ENCODE peak calls at places on chromosomes 1 and 21, in four cellular contexts. N is lower lobe of right lung, K is HFF-Myc, X is foreskin fibroblast. S is an unnamed sample.

GRCh38 chr1:22739648-22740385 is 29.2 kb downstream of the EPHB2 start:
- DNase-seq in N (no peak), X (peak; percentile 86), K (peak; percentile 70), S (peak; percentile 95)

GRCh38 chr21:15097580-15097979 is 32.8 kb upstream of the NRIP1 start:
- DNase-seq in N (no peak), X (no peak), K (no peak), S (no peak)

GRCh38 chr1:51072040-51072439 is 30.0 kb upstream of the C1orf185 start:
- DNase-seq in K (no peak), X (no peak), N (no peak), S (no peak)

GRCh38 chr1:2072109-2072806 is 22.0 kb downstream of the PRKCZ start:
- DNase-seq in X (no peak), N (no peak), K (no peak), S (no peak)

GRCh38 chr1:232678185-232678886 is 48.4 kb upstream of the SIPA1L2 start:
- DNase-seq in N (no peak), X (no peak), K (peak; percentile 67), S (no peak)

GRCh38 chr1:212485895-212486590 is 53.3 kb downstream of the NENF start:
- DNase-seq in X (peak; percentile 62), K (peak; percentile 65), N (peak; percentile 89), S (peak; percentile 95)

GRCh38 chr1:207084701-207085180 is 3.9 kb upstream of the C4BPB start:
- DNase-seq in K (peak; percentile 29), N (no peak), X (peak; percentile 20), S (peak; percentile 65)

GRCh38 chr1:167447521-167448136 is 70.7 kb downstream of the CD247 start:
- DNase-seq in X (no peak), K (no peak), N (peak; percentile 66), S (no peak)

GRCh38 chr1:63710306-63710705 is 63.5 kb upstream of the ROR1 start:
- DNase-seq in N (no peak), X (no peak), K (no peak), S (no peak)

GRCh38 chr1:10796029-10796944 is at the start of gene CASZ1:
- DNase-seq in X (peak; percentile 87), N (peak; percentile 86), K (peak; percentile 51), S (peak; percentile 89)

GRCh38 chr1:51575406-51576084 is 41.3 kb upstream of the OSBPL9 start:
- DNase-seq in X (no peak), K (no peak), N (no peak), S (peak; percentile 57)

GRCh38 chr1:24929091-24929875 is 793 bp downstream of the RUNX3 start:
- DNase-seq in X (no peak), K (no peak), N (peak; percentile 63), S (no peak)

GRCh38 chr21:44919913-44920693 is 596 bp downstream of the ITGB2 start:
- DNase-seq in X (no peak), N (peak; percentile 42), K (no peak), S (no peak)

GRCh38 chr1:226863446-226863845 is 7.0 kb upstream of the PSEN2 start:
- DNase-seq in N (no peak), X (peak; percentile 83), K (peak; percentile 39), S (peak; percentile 61)

GRCh38 chr1:54028306-54029251 is 10.6 kb upstream of the LDLRAD1 start:
- DNase-seq in K (no peak), N (no peak), X (no peak), S (no peak)

GRCh38 chr21:33362044-33362555 is 37.3 kb downstream of the IFNAR1 start:
- DNase-seq in N (no peak), X (no peak), K (no peak), S (no peak)

GRCh38 chr21:41024341-41025056 is 143.5 kb upstream of the BACE2 start:
- DNase-seq in X (no peak), N (no peak), K (no peak), S (peak; percentile 28)

GRCh38 chr1:151947140-151947539 is 37.8 kb upstream of the THEM4 start:
- DNase-seq in X (no peak), K (no peak), N (no peak), S (no peak)

GRCh38 chr1:911875-912739 is 11.6 kb upstream of the SAMD11 start:
- DNase-seq in N (no peak), X (no peak), K (no peak), S (no peak)

GRCh38 chr21:23452384-23453083 is 2154.7 kb downstream of the MRPL39 start:
- DNase-seq in N (no peak), X (no peak), K (no peak), S (no peak)

GRCh38 chr1:162360237-162360873 is 16.3 kb downstream of the SPATA46 start:
- DNase-seq in N (no peak), X (no peak), K (no peak), S (no peak)
- H3K4me3 ChIP-seq in N (no peak overlapping the region), X (no peak overlapping the region), K (no peak overlapping the region), S (no peak overlapping the region)

GRCh38 chr1:244835276-244836134 is at the start of gene COX20:
- DNase-seq in X (peak; percentile 93), N (peak; percentile 92), K (peak; percentile 81), S (peak; percentile 93)
- TF ChIP-seq CTCF in X (no peak), N (no peak), K (no peak), S (no peak)

GRCh38 chr1:103525114-103525606 is 339 bp upstream of the RNPC3 start:
- DNase-seq in X (peak; percentile 51), N (no peak), K (peak; percentile 7), S (peak; percentile 60)
- H3K4me3 ChIP-seq in X (peak overlapping the region; percentile 37), N (peak overlapping the region; percentile 39), K (peak overlapping the region; percentile 94), S (peak overlapping the region; percentile 31)

GRCh38 chr1:28983091-28983490 is 68.7 kb downstream of the EPB41 start:
- DNase-seq in N (no peak), X (no peak), K (no peak), S (no peak)

GRCh38 chr1:28984311-28984684 is 69.9 kb downstream of the EPB41 start:
- DNase-seq in X (no peak), K (no peak), N (no peak), S (no peak)

GRCh38 chr1:28982198-28982597 is 67.8 kb downstream of the EPB41 start:
- DNase-seq in X (no peak), N (no peak), K (no peak), S (no peak)

GRCh38 chr1:28985427-28985826 is 71.1 kb downstream of the EPB41 start:
- DNase-seq in N (no peak), K (no peak), X (no peak), S (no peak)

GRCh38 chr1:28983509-28984310 is 69.3 kb downstream of the EPB41 start:
- DNase-seq in X (no peak), K (no peak), N (peak; percentile 73), S (no peak)
- TF ChIP-seq CTCF in X (no peak), K (no peak), N (peak; percentile 19), S (no peak)

DNA sequence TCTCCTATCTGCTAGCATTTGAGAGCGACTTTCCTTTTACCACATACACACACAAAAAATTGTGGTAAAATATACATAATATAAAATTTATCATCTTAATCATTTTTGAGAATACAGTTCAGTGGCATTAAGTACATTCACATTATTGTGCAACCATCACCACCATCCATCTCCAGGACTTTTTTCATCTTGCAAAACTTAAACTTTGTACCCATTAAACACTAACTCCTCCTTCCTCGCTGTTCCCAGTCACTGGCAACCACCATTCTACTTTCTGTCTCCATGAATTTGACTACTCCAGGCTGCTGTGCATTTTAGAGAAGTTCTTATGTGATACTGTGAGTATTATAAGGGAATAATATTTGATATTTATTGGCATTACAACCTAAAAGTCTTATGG is 181.3 kb downstream of the C1orf21 start:
- DNase-seq in N (no peak), K (no peak), X (no peak), S (no peak)
- H3K4me3 ChIP-seq in N (no peak overlapping the region), K (no peak overlapping the region), X (no peak overlapping the region), S (no peak overlapping the region)

GRCh38 chr1:204036882-204037645 is 35.9 kb upstream of the SOX13 start:
- DNase-seq in X (no peak), N (no peak), K (no peak), S (no peak)
- TF ChIP-seq CTCF in X (no peak), N (no peak), K (no peak), S (no peak)

GRCh38 chr1:92834617-92835016 is 2.8 kb downstream of the RPL5 start:
- DNase-seq in X (no peak), N (no peak), K (no peak), S (no peak)
- H3K4me3 ChIP-seq in X (peak overlapping the region; percentile 9), N (no peak overlapping the region), K (peak overlapping the region; percentile 92), S (no peak overlapping the region)

GRCh38 chr1:28790384-28791035 is 21.5 kb upstream of the OPRD1 start:
- DNase-seq in X (no peak), K (no peak), N (no peak), S (no peak)
- TF ChIP-seq CTCF in X (no peak), K (no peak), N (no peak), S (no peak)

GRCh38 chr1:223714849-223715709 is 2.7 kb downstream of the CAPN2 start:
- DNase-seq in N (peak; percentile 53), X (peak; percentile 92), K (peak; percentile 87), S (peak; percentile 83)

GRCh38 chr1:223716302-223716862 is 4.0 kb downstream of the CAPN2 start:
- DNase-seq in K (no peak), X (no peak), N (peak; percentile 54), S (no peak)

GRCh38 chr1:223717123-223717522 is 4.8 kb downstream of the CAPN2 start:
- DNase-seq in X (no peak), K (no peak), N (no peak), S (no peak)

GRCh38 chr1:223714421-223714724 is 2.0 kb downstream of the CAPN2 start:
- DNase-seq in X (no peak), N (no peak), K (no peak), S (no peak)

DNA sequence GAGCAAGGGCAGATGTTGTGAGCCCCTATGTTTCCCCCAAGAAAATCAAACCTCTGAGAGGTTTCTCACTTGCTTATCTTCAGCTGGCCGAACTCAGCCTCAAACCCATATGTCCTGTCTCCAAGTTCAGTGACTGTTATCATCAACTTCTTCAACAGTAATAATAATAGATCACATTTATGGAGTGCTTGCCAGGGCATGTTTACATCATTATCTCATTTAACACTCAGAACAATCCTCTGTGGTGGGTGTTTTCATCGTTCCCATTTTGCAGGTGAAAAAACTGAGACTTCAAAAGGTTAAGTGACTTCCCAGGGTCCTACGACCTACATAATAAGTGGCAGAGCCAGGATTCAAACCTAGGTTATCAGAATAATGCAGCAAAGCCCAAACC is 3.4 kb downstream of the CAPN2 start:
- DNase-seq in N (no peak), X (no peak), K (no peak), S (no peak)
- H3K4me3 ChIP-seq in N (peak overlapping the region; percentile 88), X (peak overlapping the region; percentile 94), K (peak overlapping the region; percentile 81), S (peak overlapping the region; percentile 89)